ENCODE peak calls at places on chromosomes 6 and 20, in nine cellular contexts. D, T, W, M, B, H, O, C and Z are unnamed samples.

GRCh38 chr6:18062733-18063132 is 59.7 kb downstream of the NHLRC1 start:
- DNase-seq in D (no peak), T (no peak), W (no peak), M (peak), B (no peak), H (no peak), O (no peak), C (peak), Z (no peak)

GRCh38 chr6:41228616-41229015 is 467 bp downstream of the TREML4 start:
- DNase-seq in D (peak), T (peak), W (no peak), M (no peak), B (no peak), H (no peak), O (peak), C (no peak), Z (peak)

GRCh38 chr20:5080384-5080877 is 39.3 kb downstream of the PCNA start:
- DNase-seq in D (no peak), T (no peak), W (no peak), M (peak), B (peak), H (no peak), O (peak), C (peak), Z (no peak)

GRCh38 chr6:130872250-130873095 is 45.3 kb downstream of the SMLR1 start:
- DNase-seq in D (peak), T (peak), W (peak), M (peak), B (peak), H (peak), O (peak), C (peak), Z (peak)

GRCh38 chr6:156804402-156804801 is 27.2 kb downstream of the ARID1B start:
- DNase-seq in D (no peak), T (no peak), W (no peak), M (no peak), B (no peak), H (no peak), O (no peak), C (no peak), Z (no peak)

GRCh38 chr20:25057234-25058050 is 497 bp downstream of the ACSS1 start:
- DNase-seq in D (peak), T (peak), W (no peak), M (peak), B (peak), H (peak), O (peak), C (peak), Z (peak)

GRCh38 chr20:51960004-51960403 is 157.7 kb upstream of the SALL4 start:
- DNase-seq in D (no peak), T (no peak), W (no peak), M (no peak), B (no peak), H (no peak), O (no peak), C (no peak), Z (no peak)

GRCh38 chr20:46622125-46622524 is 29.1 kb downstream of the SLC13A3 start:
- DNase-seq in D (peak), T (no peak), W (no peak), M (peak), B (no peak), H (no peak), O (no peak), C (no peak), Z (no peak)

GRCh38 chr6:32317532-32317931 is 54.2 kb downstream of the TSBP1 start:
- DNase-seq in D (no peak), T (no peak), W (no peak), M (no peak), B (no peak), H (no peak), O (no peak), C (no peak), Z (no peak)

GRCh38 chr6:3796396-3796795 is 44.9 kb upstream of the PXDC1 start:
- DNase-seq in D (no peak), T (peak), W (no peak), M (no peak), B (no peak), H (no peak), O (no peak), C (no peak), Z (no peak)

GRCh38 chr20:57114290-57115005 is 152.0 kb downstream of the BMP7 start:
- DNase-seq in D (no peak), T (no peak), W (no peak), M (no peak), B (no peak), H (no peak), O (no peak), C (no peak), Z (no peak)

GRCh38 chr20:57122481-57123138 is 143.8 kb downstream of the BMP7 start:
- DNase-seq in D (no peak), T (no peak), W (no peak), M (no peak), B (no peak), H (no peak), O (no peak), C (no peak), Z (no peak)

GRCh38 chr20:57117296-57117695 is 149.1 kb downstream of the BMP7 start:
- DNase-seq in D (no peak), T (no peak), W (no peak), M (no peak), B (no peak), H (no peak), O (no peak), C (no peak), Z (no peak)

GRCh38 chr20:57118964-57119363 is 147.5 kb downstream of the BMP7 start:
- DNase-seq in D (no peak), T (no peak), W (no peak), M (no peak), B (no peak), H (no peak), O (no peak), C (no peak), Z (no peak)

DNA sequence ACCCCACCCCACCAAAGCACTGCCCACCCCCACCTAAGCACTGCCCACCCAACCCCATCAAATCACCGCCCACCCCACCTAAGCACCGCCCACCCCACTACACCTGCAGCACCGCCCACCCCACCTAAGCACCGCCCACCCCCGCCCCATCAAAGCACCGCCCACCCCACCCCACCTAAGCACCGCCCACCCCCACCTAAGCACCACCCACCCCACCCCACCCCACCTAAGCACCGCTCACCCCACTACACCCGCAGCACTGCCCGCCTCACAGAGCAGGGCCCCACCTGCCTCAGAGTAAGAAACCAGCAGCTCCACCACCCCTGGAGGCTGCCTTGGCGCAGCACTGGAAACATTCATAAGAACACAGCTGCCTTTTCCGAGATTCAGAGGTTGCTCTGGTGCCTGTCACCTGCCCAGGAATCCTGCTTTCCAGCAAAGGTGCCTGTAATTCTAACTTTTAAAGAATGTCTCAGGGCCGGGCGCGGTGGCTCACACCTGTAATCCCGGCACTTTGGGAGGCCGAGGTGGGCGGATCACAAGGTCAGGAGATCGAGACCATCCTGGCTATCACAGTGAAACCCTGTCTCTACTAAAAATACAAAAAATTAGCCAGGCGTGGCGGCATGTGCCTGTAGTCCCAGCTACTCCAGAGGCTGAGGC is 148.2 kb downstream of the BMP7 start:
- DNase-seq in D (no peak), T (no peak), W (no peak), M (no peak), B (no peak), H (no peak), O (no peak), C (no peak), Z (no peak)
- H3K9ac ChIP-seq in D (no peak), T (no peak), W (no peak), M (no peak), B (no peak), H (no peak), O (no peak), C (no peak), Z (no peak)

DNA sequence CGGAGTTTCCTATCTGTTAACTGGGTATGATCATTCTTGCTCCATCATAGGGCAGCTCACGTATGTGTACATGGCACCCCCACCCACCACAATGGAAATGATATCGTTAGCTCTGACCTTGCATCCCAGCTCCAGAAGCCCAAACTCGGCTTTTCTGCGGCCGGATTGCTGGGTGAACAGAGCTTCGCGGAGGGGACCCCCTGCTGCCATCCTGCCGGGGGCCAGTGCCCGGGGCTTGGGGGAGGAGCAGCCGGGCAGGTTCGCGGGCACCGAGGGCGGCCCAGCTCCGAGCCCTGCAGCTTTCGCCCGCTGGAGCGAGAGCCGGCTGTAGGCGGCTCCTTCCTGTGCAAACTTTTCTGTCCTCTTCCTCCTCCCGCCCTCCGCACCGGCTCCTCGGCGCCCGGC is 24.9 kb upstream of the FUCA2 start:
- DNase-seq in D (peak), T (peak), W (no peak), M (peak), B (peak), H (peak), O (peak), C (peak), Z (peak)
- H3K4me3 ChIP-seq in D (peak), T (peak), W (peak), M (peak), B (peak), H (peak), O (peak), C (peak), Z (peak)

DNA sequence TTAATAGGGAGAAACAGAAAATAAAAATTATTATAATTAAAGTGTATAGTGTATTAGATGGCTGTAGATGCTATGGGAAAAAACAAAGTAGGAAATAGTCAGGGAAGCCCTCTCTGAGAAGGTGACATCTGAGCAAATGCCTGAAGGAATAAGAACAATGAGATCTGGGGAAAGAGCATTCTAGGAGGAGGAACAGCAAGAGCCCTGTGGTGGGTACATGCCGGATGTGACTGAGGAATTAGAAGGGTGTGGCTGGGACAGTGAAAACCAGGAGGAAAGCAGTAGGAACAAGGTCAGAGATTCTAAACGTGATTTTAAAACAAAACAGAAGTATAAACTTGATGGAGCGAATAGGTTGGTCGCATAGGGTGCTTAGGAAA is 96.9 kb upstream of the MRPS10 start:
- DNase-seq in D (peak), T (no peak), W (no peak), M (no peak), B (peak), H (peak), O (no peak), C (no peak), Z (no peak)
- H3K27ac ChIP-seq in D (no peak), T (no peak), W (no peak), M (peak), B (no peak), H (peak), O (no peak), C (peak), Z (no peak)

GRCh38 chr6:142942805-142943227 is 2.2 kb downstream of the HIVEP2 start:
- DNase-seq in D (no peak), T (peak), W (peak), M (peak), B (no peak), H (peak), O (peak), C (peak), Z (no peak)
- H3K9ac ChIP-seq in D (no peak), T (peak), W (no peak), M (no peak), B (no peak), H (peak), O (peak), C (no peak), Z (no peak)

GRCh38 chr6:38803129-38803528 is 88.0 kb downstream of the DNAH8 start:
- DNase-seq in D (no peak), T (no peak), W (no peak), M (no peak), B (no peak), H (peak), O (no peak), C (no peak), Z (no peak)

GRCh38 chr6:38805127-38805655 is 90.1 kb downstream of the DNAH8 start:
- DNase-seq in D (no peak), T (no peak), W (no peak), M (no peak), B (no peak), H (no peak), O (no peak), C (no peak), Z (no peak)

GRCh38 chr6:38804368-38804767 is 89.3 kb downstream of the DNAH8 start:
- DNase-seq in D (no peak), T (no peak), W (no peak), M (no peak), B (no peak), H (no peak), O (no peak), C (no peak), Z (no peak)

GRCh38 chr6:38801305-38801704 is 86.2 kb downstream of the DNAH8 start:
- DNase-seq in D (no peak), T (no peak), W (no peak), M (no peak), B (no peak), H (no peak), O (no peak), C (no peak), Z (no peak)

GRCh38 chr6:38802497-38802896 is 87.4 kb downstream of the DNAH8 start:
- DNase-seq in D (no peak), T (no peak), W (no peak), M (no peak), B (no peak), H (no peak), O (no peak), C (no peak), Z (no peak)
- H3K4me3 ChIP-seq in D (no peak), T (no peak), W (no peak), M (no peak), B (no peak), H (no peak), O (no peak), C (no peak), Z (no peak)